ENCODE peak calls at places on chromosomes 1 and 21, in six cellular contexts. C is IMR-90; A is DND-41; Y is ovary; G is CD8-positive, alpha-beta T cell; E is endodermal cell. W is an unnamed sample.

GRCh38 chr1:21541835-21542234 is 32.6 kb downstream of the ALPL start:
- DNase-seq in Y (no peak), G (no peak), A (no peak), C (peak), E (no peak), W (no peak)

GRCh38 chr1:220170836-220171526 is 77.0 kb downstream of the IARS2 start:
- DNase-seq in E (no peak), Y (no peak), A (no peak), C (peak), G (no peak), W (no peak)

GRCh38 chr21:36773111-36773510 is 74.2 kb downstream of the SIM2 start:
- DNase-seq in G (no peak), Y (peak), A (no peak), E (no peak), C (peak), W (peak)

GRCh38 chr1:21334214-21335087 is 44.2 kb upstream of the ECE1 start:
- DNase-seq in G (peak), Y (peak), A (peak), C (peak), E (peak), W (peak)

GRCh38 chr1:160209656-160210046 is 4.5 kb downstream of the PEA15 start:
- DNase-seq in Y (no peak), G (no peak), A (no peak), E (no peak), C (no peak), W (no peak)

GRCh38 chr1:31704261-31705079 is 653 bp upstream of the COL16A1 start:
- DNase-seq in A (no peak), C (peak), Y (peak), G (no peak), E (peak), W (peak)

GRCh38 chr1:58814251-58815068 is 30.6 kb upstream of the JUN start:
- DNase-seq in C (peak), G (no peak), E (peak), A (no peak), Y (peak), W (no peak)

GRCh38 chr1:89836997-89837909 is 16.4 kb downstream of the LRRC8D start:
- DNase-seq in G (no peak), E (peak), A (no peak), C (no peak), Y (no peak), W (no peak)

GRCh38 chr1:222641269-222641948 is 23.5 kb downstream of the MIA3 start:
- DNase-seq in C (no peak), A (no peak), G (no peak), Y (no peak), E (no peak), W (no peak)

GRCh38 chr1:27166351-27166802 is 11.5 kb upstream of the SLC9A1 start:
- DNase-seq in E (no peak), A (no peak), Y (no peak), C (peak), G (no peak), W (no peak)

GRCh38 chr1:3650248-3651010 is 526 bp upstream of the WRAP73 start:
- DNase-seq in G (no peak), A (no peak), E (no peak), Y (no peak), C (no peak), W (no peak)

GRCh38 chr1:46218443-46218842 is 15.3 kb downstream of the LURAP1 start:
- DNase-seq in Y (no peak), G (no peak), E (no peak), C (no peak), A (no peak), W (no peak)

GRCh38 chr1:13751458-13751871 is 51.5 kb downstream of the PRDM2 start:
- DNase-seq in C (no peak), E (no peak), Y (no peak), A (no peak), G (no peak), W (no peak)

GRCh38 chr1:7588457-7588827 is 182.7 kb upstream of the VAMP3 start:
- DNase-seq in G (no peak), Y (peak), C (no peak), A (no peak), E (no peak), W (no peak)

GRCh38 chr1:35577071-35577998 is 4.2 kb downstream of the TFAP2E start:
- DNase-seq in G (peak), C (no peak), Y (no peak), A (peak), E (peak), W (no peak)

GRCh38 chr1:156943756-156944155 is 23.3 kb downstream of the LRRC71 start:
- DNase-seq in E (no peak), A (no peak), Y (no peak), C (no peak), G (no peak), W (no peak)

GRCh38 chr1:172613294-172613693 is 45.6 kb upstream of the FASLG start:
- DNase-seq in A (no peak), C (peak), E (no peak), Y (no peak), G (no peak), W (no peak)

GRCh38 chr1:206885341-206886060 is 11.7 kb upstream of the IL24 start:
- DNase-seq in Y (no peak), C (no peak), A (no peak), G (no peak), E (no peak), W (no peak)

GRCh38 chr21:34189506-34189905 is 116.1 kb downstream of the MRPS6 start:
- DNase-seq in A (no peak), C (no peak), E (no peak), Y (no peak), G (no peak), W (no peak)

GRCh38 chr1:192986110-192986747 is 72.9 kb downstream of the UCHL5 start:
- DNase-seq in A (no peak), E (no peak), G (no peak), Y (no peak), C (peak), W (no peak)

GRCh38 chr1:47507921-47508894 is 70.4 kb downstream of the FOXD2 start:
- DNase-seq in E (peak), Y (no peak), A (no peak), C (no peak), G (no peak), W (peak)

GRCh38 chr21:33402011-33402979 is 918 bp upstream of the IFNGR2 start:
- DNase-seq in C (peak), Y (peak), G (no peak), E (peak), A (peak), W (peak)

GRCh38 chr1:215004121-215004837 is 78.3 kb upstream of the KCNK2 start:
- DNase-seq in C (no peak), E (no peak), Y (no peak), A (no peak), G (no peak), W (no peak)

GRCh38 chr1:190904091-190904695 is 426.5 kb upstream of the BRINP3 start:
- DNase-seq in Y (no peak), C (peak), E (no peak), A (no peak), G (no peak), W (no peak)

GRCh38 chr1:207898260-207898659 is 12.7 kb downstream of the CD34 start:
- DNase-seq in G (no peak), E (peak), C (no peak), A (no peak), Y (peak), W (no peak)

GRCh38 chr1:32877211-32878110 is 6.7 kb upstream of the FNDC5 start:
- DNase-seq in C (no peak), G (no peak), A (no peak), Y (peak), E (peak), W (no peak)

GRCh38 chr1:33957854-33958253 is 94.0 kb downstream of the HMGB4 start:
- DNase-seq in Y (no peak), C (no peak), E (no peak), A (no peak), G (no peak), W (no peak)

GRCh38 chr1:3231245-3231644 is 162.2 kb downstream of the PRDM16 start:
- DNase-seq in E (no peak), A (no peak), G (no peak), C (no peak), Y (peak), W (no peak)

GRCh38 chr1:177413982-177414654 is 243.4 kb downstream of the BRINP2 start:
- DNase-seq in C (no peak), Y (no peak), E (no peak), G (no peak), A (no peak), W (no peak)

GRCh38 chr1:19366599-19367315 is 54.6 kb downstream of the SLC66A1 start:
- DNase-seq in A (no peak), Y (no peak), E (no peak), C (no peak), G (no peak), W (no peak)
- TF ChIP-seq CTCF in A (no peak), Y (no peak), E (no peak), C (no peak), G (no peak), W (no peak)

DNA sequence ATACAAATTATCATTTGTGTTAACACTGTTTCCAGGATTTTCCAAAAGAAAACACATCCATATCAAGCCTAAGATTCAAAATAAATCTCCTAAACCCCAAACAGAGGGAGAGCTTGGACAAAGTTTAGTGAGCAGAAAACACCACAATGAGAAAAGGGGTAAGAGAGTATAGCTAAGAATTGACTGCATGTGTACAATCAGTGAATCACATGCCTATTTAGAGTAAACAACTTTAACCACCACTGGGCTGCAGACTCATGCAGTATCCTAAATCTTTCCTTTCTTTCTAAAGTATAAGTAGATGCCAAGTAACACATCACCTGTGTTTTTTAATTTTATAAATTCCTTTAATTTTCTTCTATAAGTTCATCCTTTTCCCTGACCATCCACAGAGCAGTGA is 93.3 kb downstream of the VAV3 start:
- DNase-seq in C (no peak), G (no peak), Y (no peak), E (no peak), A (no peak), W (no peak)
- H3K4me3 ChIP-seq in C (no peak), G (no peak), Y (no peak), E (no peak), A (no peak), W (no peak)

DNA sequence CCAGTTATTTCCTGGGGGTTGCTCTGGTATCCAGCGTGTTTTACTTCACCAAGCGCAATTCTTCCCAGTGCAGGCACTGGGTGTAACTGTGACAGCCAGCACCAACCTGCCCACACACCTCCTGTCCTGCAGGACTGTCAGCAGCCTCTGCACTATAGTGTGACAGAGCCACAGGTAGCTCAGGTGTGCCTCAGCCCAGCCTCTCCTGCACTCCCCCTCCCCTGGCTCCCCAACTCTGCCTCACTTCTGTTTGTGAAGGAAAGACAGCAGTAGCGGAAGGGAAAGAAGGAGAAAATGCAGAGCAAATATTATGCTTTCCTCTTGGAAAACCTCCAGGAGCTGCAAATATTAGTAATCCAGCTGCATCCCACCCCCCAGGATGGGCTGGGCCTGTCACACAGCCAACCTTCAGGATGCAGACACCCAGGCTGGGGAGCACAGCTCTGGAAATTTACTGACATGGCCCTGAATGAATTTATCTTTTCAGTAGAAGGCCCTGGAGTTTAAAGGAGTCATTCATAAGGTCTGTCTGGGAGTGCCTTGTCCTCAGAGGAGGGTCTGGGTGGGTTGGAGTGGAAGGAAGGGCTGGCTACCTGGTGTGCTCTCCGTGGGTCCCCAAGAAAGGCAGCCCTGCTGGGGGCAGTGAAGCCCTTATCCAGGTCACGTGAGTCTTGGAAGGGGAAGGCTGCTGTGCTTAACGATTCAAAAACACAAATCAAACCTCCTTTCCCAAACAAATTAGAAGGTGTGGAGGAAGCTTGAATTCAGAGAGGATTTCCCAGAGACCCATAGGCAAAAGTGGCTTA is 20.9 kb downstream of the CAPN2 start:
- DNase-seq in C (peak), Y (no peak), G (no peak), A (no peak), E (no peak), W (no peak)
- H3K27ac ChIP-seq in C (peak), Y (no peak), G (no peak), A (no peak), E (no peak), W (peak)

GRCh38 chr1:94106716-94107115 is 14.2 kb downstream of the ABCA4 start:
- DNase-seq in E (peak), A (no peak), G (no peak), C (peak), Y (no peak), W (no peak)

GRCh38 chr1:94109478-94109877 is 11.5 kb downstream of the ABCA4 start:
- DNase-seq in A (no peak), Y (no peak), E (peak), G (no peak), C (no peak), W (no peak)

GRCh38 chr1:94110946-94111740 is 9.8 kb downstream of the ABCA4 start:
- DNase-seq in G (no peak), A (no peak), Y (no peak), E (peak), C (no peak), W (no peak)

GRCh38 chr1:94111879-94112278 is 9.1 kb downstream of the ABCA4 start:
- DNase-seq in C (no peak), E (peak), G (no peak), A (no peak), Y (no peak), W (no peak)

DNA sequence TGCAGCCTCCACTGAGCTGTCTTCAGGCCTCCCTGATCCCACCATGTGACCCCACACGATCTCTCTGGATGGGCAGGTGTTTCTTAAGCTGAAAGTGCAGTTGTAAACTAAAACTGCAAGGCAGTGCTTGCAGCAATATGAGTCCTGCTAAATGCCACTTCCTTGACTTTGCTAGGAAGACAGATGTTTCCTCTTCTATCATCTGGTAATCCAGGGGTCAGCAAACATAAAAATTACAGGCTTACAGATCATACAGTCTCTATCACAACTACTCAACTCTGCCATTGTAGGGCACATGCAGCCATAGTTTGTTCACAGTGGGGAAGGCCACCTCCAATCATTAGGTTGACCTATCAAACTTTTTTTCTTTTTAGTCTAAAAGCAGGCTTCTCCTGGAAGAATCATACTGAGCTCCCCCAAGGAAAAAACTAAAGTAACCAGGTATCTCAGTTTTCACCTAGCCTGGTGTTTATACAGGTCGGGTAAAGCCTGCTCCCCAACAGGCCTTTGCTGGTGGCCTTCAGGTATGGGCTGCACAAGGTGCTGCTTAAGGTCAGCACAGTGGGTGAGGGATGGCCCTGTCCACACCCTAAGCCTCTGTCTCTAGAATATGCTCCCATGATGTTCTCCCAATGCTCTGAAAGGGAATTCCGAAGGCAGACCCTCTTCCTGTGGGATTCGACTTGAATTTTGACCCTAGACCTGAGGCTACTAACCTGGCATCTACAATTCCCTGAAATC is 10.8 kb downstream of the ABCA4 start:
- DNase-seq in G (no peak), A (no peak), Y (no peak), C (no peak), E (peak), W (no peak)
- TF ChIP-seq CTCF in G (no peak), A (no peak), Y (no peak), C (no peak), E (no peak), W (no peak)

DNA sequence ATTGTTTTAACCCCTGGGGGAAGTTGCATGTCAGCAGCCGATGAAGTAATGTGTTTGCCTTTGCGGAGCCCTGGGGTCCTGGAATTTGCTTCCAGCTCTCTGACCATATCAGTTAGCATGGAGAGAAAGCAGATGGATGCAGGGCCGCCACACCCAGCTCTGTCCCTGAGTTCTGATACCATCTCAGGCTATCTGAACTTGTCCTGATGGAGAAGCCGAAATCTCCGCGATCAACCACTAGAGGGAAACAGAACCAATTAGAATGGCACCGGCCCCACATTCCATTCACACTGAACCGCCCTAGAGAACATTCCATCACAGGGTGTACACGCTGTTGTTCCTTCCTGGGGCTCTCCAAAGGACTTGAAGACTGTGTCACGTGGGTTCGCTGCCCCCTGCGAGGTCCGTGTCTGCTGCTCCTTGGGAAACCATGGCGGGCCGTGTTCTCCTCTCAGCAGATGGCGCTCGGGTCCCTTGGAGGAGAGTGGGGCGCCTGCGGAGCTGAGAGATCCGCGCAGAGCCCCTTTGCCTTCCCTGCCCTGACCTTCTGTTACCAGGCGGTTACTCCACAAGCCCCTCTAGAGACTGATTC is 75.4 kb downstream of the ABCA4 start:
- DNase-seq in G (peak), E (peak), C (peak), A (peak), Y (peak), W (peak)
- H3K4me3 ChIP-seq in G (peak), E (no peak), C (no peak), A (no peak), Y (peak), W (no peak)

GRCh38 chr1:183090386-183091006 is 67.3 kb downstream of the LAMC1 start:
- DNase-seq in Y (peak), C (peak), E (no peak), G (no peak), A (no peak), W (no peak)

GRCh38 chr1:183093066-183093668 is 69.9 kb downstream of the LAMC1 start:
- DNase-seq in E (no peak), C (no peak), Y (no peak), G (no peak), A (no peak), W (no peak)

GRCh38 chr1:183093821-183094287 is 70.6 kb downstream of the LAMC1 start:
- DNase-seq in Y (no peak), C (peak), A (no peak), G (no peak), E (peak), W (no peak)

GRCh38 chr1:183094376-183094775 is 71.2 kb downstream of the LAMC1 start:
- DNase-seq in C (peak), A (no peak), Y (no peak), G (no peak), E (no peak), W (no peak)

GRCh38 chr1:183092350-183092749 is 69.1 kb downstream of the LAMC1 start:
- DNase-seq in A (no peak), E (no peak), G (no peak), Y (no peak), C (no peak), W (no peak)
- H3K27ac ChIP-seq in A (no peak), E (no peak), G (no peak), Y (no peak), C (no peak), W (no peak)

GRCh38 chr1:235958021-235958420 is 91.3 kb upstream of the LYST start:
- DNase-seq in A (no peak), E (no peak), Y (no peak), C (no peak), G (no peak), W (no peak)

GRCh38 chr1:235954306-235955283 is 87.9 kb upstream of the LYST start:
- DNase-seq in A (no peak), E (no peak), C (peak), G (peak), Y (no peak), W (no peak)

GRCh38 chr1:235953801-235954200 is 87.1 kb upstream of the LYST start:
- DNase-seq in C (peak), Y (no peak), G (no peak), E (no peak), A (no peak), W (no peak)

GRCh38 chr1:235952950-235953615 is 86.4 kb upstream of the LYST start:
- DNase-seq in E (no peak), A (no peak), C (no peak), Y (no peak), G (no peak), W (no peak)

GRCh38 chr1:235955777-235956176 is 89.1 kb upstream of the LYST start:
- DNase-seq in C (peak), A (no peak), G (no peak), E (no peak), Y (no peak), W (no peak)
- TF ChIP-seq CTCF in C (no peak), A (no peak), G (no peak), E (no peak), Y (no peak), W (no peak)

DNA sequence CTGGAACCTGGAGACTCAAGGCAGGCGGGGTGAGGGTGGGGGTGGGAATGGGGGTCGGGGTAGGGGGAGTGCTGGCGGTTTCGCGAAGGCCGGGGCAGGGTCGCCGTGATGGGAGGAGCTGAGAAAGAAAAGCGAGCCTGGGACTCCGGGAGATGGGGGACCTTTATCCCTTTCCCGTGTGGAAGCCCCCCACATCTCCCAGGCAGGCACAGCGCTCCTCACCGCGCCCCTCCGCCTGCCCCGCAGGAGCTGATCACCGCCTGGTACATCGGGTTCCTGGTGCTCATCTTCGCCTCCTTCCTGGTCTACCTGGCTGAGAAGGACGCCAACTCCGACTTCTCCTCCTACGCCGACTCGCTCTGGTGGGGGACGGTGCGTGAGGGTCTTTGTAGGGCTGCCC is 35.5 kb downstream of the KCNQ4 start:
- DNase-seq in C (no peak), G (no peak), E (no peak), A (no peak), Y (no peak), W (no peak)
- H3K4me3 ChIP-seq in C (no peak), G (no peak), E (no peak), A (no peak), Y (no peak), W (no peak)

W was measured in ascending aorta.